ENCODE peak calls at places on chromosomes 11 and 22, in four cellular contexts. C, B, S and N are unnamed samples.

GRCh38 chr11:69537126-69537525 is 55.7 kb downstream of the LINC01488 start:
- DNase-seq in C (no peak), B (no peak), S (no peak), N (no peak)

GRCh38 chr11:17807034-17807433 is 72.5 kb downstream of the KCNC1 start:
- DNase-seq in C (no peak), B (no peak), S (no peak), N (no peak)

GRCh38 chr11:43868852-43869567 is 11.6 kb upstream of the ALKBH3 start:
- DNase-seq in C (no peak), B (peak; percentile 28), S (no peak), N (peak; percentile 88)

GRCh38 chr11:45028921-45029680 is 78.4 kb upstream of the TP53I11 start:
- DNase-seq in C (no peak), B (no peak), S (no peak), N (no peak)

GRCh38 chr22:29194269-29194668 is 11.4 kb upstream of the EMID1 start:
- DNase-seq in C (no peak), B (no peak), S (no peak), N (no peak)

GRCh38 chr11:101945418-101945817 is 29.1 kb upstream of the ANGPTL5 start:
- DNase-seq in C (no peak), B (no peak), S (no peak), N (no peak)

GRCh38 chr11:72584293-72584921 is 89.8 kb downstream of the PDE2A start:
- DNase-seq in C (peak; percentile 92), B (no peak), S (peak; percentile 96), N (no peak)

GRCh38 chr11:86073948-86074347 is 5.1 kb upstream of the PICALM start:
- DNase-seq in C (no peak), B (no peak), S (no peak), N (no peak)

GRCh38 chr11:112903310-112903709 is 57.9 kb upstream of the NCAM1 start:
- DNase-seq in C (no peak), B (no peak), S (no peak), N (no peak)